ENCODE peak calls at places on chromosome 20, in six cellular contexts. D, N, C, U, X and V are unnamed samples.

GRCh38 chr20:12171927-12172581 is 254.4 kb downstream of the BTBD3 start:
- DNase-seq in D (peak; percentile 84), N (no peak), C (no peak), U (peak; percentile 78), X (no peak), V (no peak)

GRCh38 chr20:45347297-45347935 is 808 bp downstream of the SDC4 start:
- DNase-seq in D (no peak), N (no peak), C (no peak), U (no peak), X (peak; percentile 44), V (no peak)

GRCh38 chr20:3479025-3479424 is 8.2 kb downstream of the ATRN start:
- DNase-seq in D (no peak), N (no peak), C (no peak), U (no peak), X (peak; percentile 51), V (no peak)

GRCh38 chr20:47669157-47669425 is 116.2 kb downstream of the SULF2 start:
- DNase-seq in D (no peak), N (no peak), C (no peak), U (no peak), X (no peak), V (no peak)

GRCh38 chr20:49813305-49813974 is 812 bp downstream of the SLC9A8 start:
- DNase-seq in D (no peak), N (no peak), C (no peak), U (no peak), X (no peak), V (no peak)

GRCh38 chr20:61608275-61609085 is 356.4 kb downstream of the CDH4 start:
- DNase-seq in D (peak; percentile 31), N (peak; percentile 68), C (no peak), U (peak; percentile 18), X (peak; percentile 34), V (peak; percentile 57)

GRCh38 chr20:43963872-43964791 is 49.5 kb downstream of the TOX2 start:
- DNase-seq in D (peak; percentile 49), N (no peak), C (no peak), U (peak; percentile 88), X (no peak), V (no peak)

GRCh38 chr20:51275816-51276215 is 252.9 kb upstream of the KCNG1 start:
- DNase-seq in D (peak; percentile 39), N (no peak), C (no peak), U (no peak), X (no peak), V (no peak)

GRCh38 chr20:11912013-11912663 is 5.6 kb upstream of the BTBD3 start:
- DNase-seq in D (no peak), N (no peak), C (no peak), U (no peak), X (peak; percentile 37), V (no peak)

GRCh38 chr20:18020931-18021330 is 36.8 kb downstream of the OVOL2 start:
- DNase-seq in D (no peak), N (no peak), C (no peak), U (no peak), X (peak; percentile 14), V (no peak)

GRCh38 chr20:63472159-63472811 is at the start of gene KCNQ2:
- DNase-seq in D (no peak), N (no peak), C (no peak), U (no peak), X (no peak), V (peak; percentile 67)

GRCh38 chr20:7094438-7094997 is 327.0 kb downstream of the BMP2 start:
- DNase-seq in D (peak; percentile 0), N (peak; percentile 26), C (no peak), U (peak; percentile 22), X (peak; percentile 35), V (peak; percentile 50)

GRCh38 chr20:2219481-2220006 is 76.3 kb upstream of the TGM3 start:
- DNase-seq in D (no peak), N (no peak), C (no peak), U (no peak), X (no peak), V (no peak)

GRCh38 chr20:32808438-32808837 is 11.3 kb upstream of the MAPRE1 start:
- DNase-seq in D (no peak), N (no peak), C (no peak), U (no peak), X (no peak), V (no peak)

GRCh38 chr20:32804022-32804715 is 15.6 kb upstream of the MAPRE1 start:
- DNase-seq in D (no peak), N (no peak), C (no peak), U (no peak), X (peak; percentile 34), V (no peak)

GRCh38 chr20:32806356-32806755 is 13.4 kb upstream of the MAPRE1 start:
- DNase-seq in D (no peak), N (no peak), C (no peak), U (no peak), X (peak; percentile 61), V (no peak)

GRCh38 chr20:32807706-32808105 is 12.0 kb upstream of the MAPRE1 start:
- DNase-seq in D (no peak), N (peak; percentile 67), C (no peak), U (no peak), X (no peak), V (peak; percentile 85)

DNA sequence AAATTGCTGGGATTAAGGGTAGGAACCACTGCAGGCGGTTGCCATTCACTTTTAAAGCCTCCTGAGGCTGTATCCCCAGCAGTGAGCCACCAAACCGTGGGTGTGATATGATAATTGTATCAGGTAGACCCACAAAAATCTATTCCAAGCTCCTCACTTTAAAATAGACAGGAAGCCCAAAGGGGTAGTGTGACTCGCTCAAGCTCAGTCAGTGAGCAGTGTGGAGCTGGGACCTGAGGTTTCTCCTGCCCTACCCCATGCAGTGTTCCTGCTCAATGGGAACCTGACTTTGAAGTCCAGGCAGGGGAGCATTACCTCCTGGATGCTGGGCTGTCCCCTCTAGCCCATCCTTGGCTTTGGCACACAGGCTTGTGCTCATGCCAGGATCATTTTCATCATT is 14.9 kb upstream of the MAPRE1 start:
- DNase-seq in D (no peak), N (no peak), C (no peak), U (no peak), X (no peak), V (no peak)
- H2BK5ac ChIP-seq in D (no peak overlapping the region), N (no peak overlapping the region), C (no peak overlapping the region), U (no peak overlapping the region), X (no peak overlapping the region), V (no peak overlapping the region)

GRCh38 chr20:34332262-34332920 is 29.2 kb upstream of the AHCY start:
- DNase-seq in D (no peak), N (no peak), C (no peak), U (no peak), X (no peak), V (peak; percentile 48)
- H4K91ac ChIP-seq in D (no peak overlapping the region), N (no peak overlapping the region), C (peak overlapping the region; percentile 19), U (no peak overlapping the region), X (no peak overlapping the region), V (no peak overlapping the region)

GRCh38 chr20:23753194-23753548 is 2.4 kb upstream of the CST1 start:
- DNase-seq in D (no peak), N (no peak), C (no peak), U (no peak), X (no peak), V (no peak)

GRCh38 chr20:23752481-23753193 is 1.9 kb upstream of the CST1 start:
- DNase-seq in D (no peak), N (no peak), C (no peak), U (no peak), X (no peak), V (no peak)

GRCh38 chr20:23752019-23752418 is 1.3 kb upstream of the CST1 start:
- DNase-seq in D (no peak), N (no peak), C (no peak), U (no peak), X (no peak), V (no peak)

GRCh38 chr20:23753589-23753988 is 2.9 kb upstream of the CST1 start:
- DNase-seq in D (no peak), N (no peak), C (no peak), U (peak; percentile 58), X (no peak), V (no peak)

GRCh38 chr20:23754731-23755130 is 4.0 kb upstream of the CST1 start:
- DNase-seq in D (no peak), N (no peak), C (no peak), U (no peak), X (no peak), V (no peak)
- H2BK5ac ChIP-seq in D (no peak overlapping the region), N (no peak overlapping the region), C (no peak overlapping the region), U (no peak overlapping the region), X (no peak overlapping the region), V (no peak overlapping the region)

GRCh38 chr20:21303872-21304586 is 898 bp downstream of the XRN2 start:
- DNase-seq in D (peak; percentile 18), N (no peak), C (no peak), U (peak; percentile 41), X (peak; percentile 43), V (no peak)
- H4K91ac ChIP-seq in D (no peak overlapping the region), N (no peak overlapping the region), C (no peak overlapping the region), U (no peak overlapping the region), X (no peak overlapping the region), V (no peak overlapping the region)

GRCh38 chr20:25549172-25549865 is 36.0 kb downstream of the NINL start:
- DNase-seq in D (no peak), N (no peak), C (no peak), U (no peak), X (no peak), V (no peak)
- H2BK5ac ChIP-seq in D (peak overlapping the region; percentile 35), N (no peak overlapping the region), C (no peak overlapping the region), U (no peak overlapping the region), X (no peak overlapping the region), V (no peak overlapping the region)